ENCODE peak calls at places on chromosomes 11 and 22, in eight cellular contexts. Z is IMR-90, X is GM23248, F is fibroblast of lung, K is A549, T is MM.1S, Q is OCI-LY7, O is neuronal stem cell. B is an unnamed sample.
A peak's percentile ranks its signal among the peaks of the same experiment; 100 is the strongest.

GRCh38 chr11:130827697-130828377 is 88.4 kb downstream of the SNX19 start:
- DNase-seq in Z (peak; percentile 82), X (peak; percentile 95), F (peak; percentile 84), K (peak; percentile 69), T (peak; percentile 84), Q (no peak), O (peak; percentile 40), B (no peak)

GRCh38 chr11:1889941-1890855 is 1.5 kb downstream of the PRR33 start:
- DNase-seq in Z (no peak), X (no peak), F (no peak), K (no peak), T (no peak), Q (no peak), O (no peak), B (no peak)

GRCh38 chr11:130052556-130052955 is 17.1 kb upstream of the APLP2 start:
- DNase-seq in Z (no peak), X (peak; percentile 53), F (no peak), K (no peak), T (no peak), Q (no peak), O (no peak), B (no peak)

GRCh38 chr11:95715777-95716241 is 73.8 kb downstream of the FAM76B start:
- DNase-seq in Z (no peak), X (peak; percentile 61), F (peak; percentile 97), K (no peak), T (peak; percentile 88), Q (peak; percentile 85), O (no peak), B (no peak)

GRCh38 chr11:130178992-130179391 is 19.4 kb downstream of the ST14 start:
- DNase-seq in Z (no peak), X (no peak), F (no peak), K (no peak), T (no peak), Q (no peak), O (no peak), B (no peak)

GRCh38 chr22:36577019-36577418 is 48.1 kb upstream of the EIF3D start:
- DNase-seq in Z (peak; percentile 91), X (peak; percentile 93), F (peak; percentile 96), K (peak; percentile 49), T (no peak), Q (no peak), O (no peak), B (no peak)

GRCh38 chr11:100830978-100831732 is 144.1 kb downstream of the ARHGAP42 start:
- DNase-seq in Z (peak; percentile 81), X (peak; percentile 69), F (peak; percentile 76), K (no peak), T (no peak), Q (no peak), O (no peak), B (no peak)

GRCh38 chr11:94768602-94769511 is 701 bp downstream of the AMOTL1 start:
- DNase-seq in Z (peak; percentile 49), X (peak; percentile 63), F (peak; percentile 59), K (no peak), T (peak; percentile 36), Q (no peak), O (peak; percentile 46), B (no peak)

GRCh38 chr22:37260939-37261338 is 16.9 kb upstream of the RAC2 start:
- DNase-seq in Z (peak; percentile 51), X (peak; percentile 78), F (peak; percentile 40), K (peak; percentile 53), T (peak; percentile 76), Q (peak; percentile 78), O (peak; percentile 52), B (peak; percentile 61)

GRCh38 chr22:19019679-19020032 is 83.6 kb upstream of the PRODH start:
- DNase-seq in Z (no peak), X (no peak), F (no peak), K (no peak), T (no peak), Q (no peak), O (no peak), B (no peak)
- H3K4me2 ChIP-seq in Z (no peak overlapping the region), X (no peak overlapping the region), F (no peak overlapping the region), K (no peak overlapping the region), T (no peak overlapping the region), Q (no peak overlapping the region), O (no peak overlapping the region), B (no peak overlapping the region)

DNA sequence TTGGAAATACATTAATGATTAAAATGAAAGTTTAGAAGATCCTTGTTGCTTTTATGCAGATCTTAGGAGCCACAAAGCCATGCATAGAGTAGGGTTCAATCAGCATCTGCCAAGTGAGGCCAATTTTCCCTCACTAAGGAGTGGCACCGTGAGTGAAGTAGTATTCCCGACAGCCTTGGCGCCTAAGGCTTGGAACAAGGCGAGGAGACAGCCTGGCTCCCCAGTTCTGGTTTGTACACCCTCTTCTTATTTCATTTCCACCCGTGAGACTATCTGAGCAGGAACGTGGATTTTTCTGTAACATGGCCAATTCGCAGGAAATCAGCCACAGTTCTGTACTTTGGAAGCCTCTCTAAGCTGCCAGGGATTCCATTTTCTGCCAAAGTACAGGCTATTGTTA is 22.6 kb downstream of the FADS2 start:
- DNase-seq in Z (no peak), X (no peak), F (no peak), K (no peak), T (no peak), Q (no peak), O (no peak), B (no peak)
- H3K4me2 ChIP-seq in Z (no peak overlapping the region), X (no peak overlapping the region), F (no peak overlapping the region), K (no peak overlapping the region), T (no peak overlapping the region), Q (no peak overlapping the region), O (no peak overlapping the region), B (no peak overlapping the region)

DNA sequence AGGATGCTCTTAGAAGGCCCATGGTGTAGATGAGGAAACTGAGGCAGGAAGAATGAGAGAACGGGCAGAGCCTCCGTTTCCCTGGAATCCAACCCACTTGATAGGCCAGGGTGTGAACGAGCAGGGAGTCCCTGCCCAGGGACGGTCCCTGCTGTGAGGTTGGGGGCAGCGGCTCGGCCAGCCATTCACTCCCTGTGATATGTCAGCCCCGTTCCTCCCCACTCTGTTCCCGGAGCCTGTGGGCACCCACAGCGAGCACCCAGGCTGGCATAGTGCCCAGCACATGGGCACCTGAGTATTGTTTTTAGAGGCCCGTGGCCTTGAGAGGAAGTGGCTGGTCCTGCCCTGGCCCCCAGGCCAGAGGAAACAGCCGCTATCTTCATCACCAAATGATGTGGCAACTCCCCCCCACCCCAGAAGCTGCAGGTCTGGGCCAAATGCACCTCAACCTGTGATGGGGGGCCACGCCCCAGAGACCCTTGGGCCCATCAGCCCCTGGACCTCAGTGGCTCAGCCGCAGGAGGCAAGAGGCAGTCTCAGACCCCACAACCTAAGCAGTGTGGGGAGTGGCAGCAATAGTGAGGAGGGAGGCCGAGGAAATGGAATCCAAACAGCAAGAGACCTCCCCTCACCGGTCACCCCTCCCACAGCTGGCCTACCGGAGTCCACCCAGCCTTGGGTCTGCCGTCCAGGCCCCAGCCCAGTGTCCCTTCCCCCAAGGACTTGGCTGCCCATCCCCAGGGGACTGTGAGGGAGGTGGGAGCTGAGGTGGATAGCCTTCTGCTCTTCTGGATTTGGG is 2.1 kb downstream of the ALDH3B1 start:
- DNase-seq in Z (no peak), X (no peak), F (no peak), K (no peak), T (no peak), Q (no peak), O (no peak), B (no peak)
- H3K4me2 ChIP-seq in Z (no peak overlapping the region), X (peak overlapping the region; percentile 14), F (no peak overlapping the region), K (peak overlapping the region; percentile 96), T (no peak overlapping the region), Q (no peak overlapping the region), O (no peak overlapping the region), B (no peak overlapping the region)

GRCh38 chr11:47906066-47906465 is 57.9 kb upstream of the NUP160 start:
- DNase-seq in Z (no peak), X (no peak), F (no peak), K (no peak), T (no peak), Q (no peak), O (no peak), B (no peak)
- H3K4me2 ChIP-seq in Z (no peak overlapping the region), X (no peak overlapping the region), F (no peak overlapping the region), K (no peak overlapping the region), T (no peak overlapping the region), Q (peak overlapping the region; percentile 55), O (no peak overlapping the region), B (no peak overlapping the region)

DNA sequence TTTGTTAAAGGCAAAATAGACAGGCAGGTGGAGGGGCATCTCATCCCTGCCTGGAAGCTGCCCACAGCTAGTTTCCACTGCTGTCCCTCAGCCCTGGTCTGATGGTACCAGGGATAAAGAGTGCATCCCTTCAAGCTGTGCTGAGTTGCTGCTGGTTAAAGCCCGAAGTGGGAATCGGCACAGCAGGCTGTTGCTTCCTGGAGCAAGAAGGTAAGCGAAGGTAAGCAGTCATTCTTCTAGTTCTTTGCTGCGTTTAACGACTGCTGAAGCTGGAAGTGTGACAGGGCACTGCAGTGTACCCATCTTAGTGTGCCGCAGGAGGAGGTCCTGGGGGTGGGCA is 190.3 kb upstream of the E2F8 start:
- DNase-seq in Z (no peak), X (no peak), F (no peak), K (no peak), T (peak; percentile 30), Q (peak; percentile 20), O (no peak), B (no peak)
- H3K4me2 ChIP-seq in Z (no peak overlapping the region), X (no peak overlapping the region), F (no peak overlapping the region), K (no peak overlapping the region), T (peak overlapping the region; percentile 91), Q (peak overlapping the region; percentile 82), O (no peak overlapping the region), B (no peak overlapping the region)

GRCh38 chr22:22855085-22855484 is 32.5 kb upstream of the IGLL5 start:
- DNase-seq in Z (no peak), X (no peak), F (no peak), K (no peak), T (no peak), Q (no peak), O (no peak), B (no peak)
- H3K4me2 ChIP-seq in Z (no peak overlapping the region), X (no peak overlapping the region), F (no peak overlapping the region), K (no peak overlapping the region), T (no peak overlapping the region), Q (no peak overlapping the region), O (no peak overlapping the region), B (no peak overlapping the region)